ENCODE peak calls at places on chromosomes 4 and X, in six cellular contexts. One of them, this sample, is unnamed.

GRCh38 chr4:134934036-134934806 is 732.6 kb upstream of the PABPC4L start:
- DNase-seq in SIG-M5: no peak
- DNase-seq in gastrocnemius medialis: no peak
- DNase-seq in stimulated activated CD4-positive, alpha-beta T cell treated with anti-CD3 and anti-CD28 coated beads, TNF-alpha, amount 100 ng/mL, for 4 hours: no peak
- DNase-seq in LoVo: no peak
- DNase-seq in stimulated activated CD8-positive, alpha-beta memory T cell treated with anti-CD3 and anti-CD28 coated beads, Interleukin-15, amount 100 ng/mL, for 48 hours: no peak
- DNase-seq in this sample: no peak

GRCh38 chr4:181662383-181662782 is 580.8 kb upstream of the TENM3 start:
- DNase-seq in gastrocnemius medialis: no peak
- DNase-seq in stimulated activated CD8-positive, alpha-beta memory T cell treated with anti-CD3 and anti-CD28 coated beads, Interleukin-15, amount 100 ng/mL, for 48 hours: no peak
- DNase-seq in LoVo: no peak
- DNase-seq in stimulated activated CD4-positive, alpha-beta T cell treated with anti-CD3 and anti-CD28 coated beads, TNF-alpha, amount 100 ng/mL, for 4 hours: no peak
- DNase-seq in SIG-M5: no peak
- DNase-seq in this sample: no peak

GRCh38 chr4:140726776-140727500 is 29.2 kb downstream of the TBC1D9 start:
- DNase-seq in stimulated activated CD8-positive, alpha-beta memory T cell treated with anti-CD3 and anti-CD28 coated beads, Interleukin-15, amount 100 ng/mL, for 48 hours: no peak
- DNase-seq in stimulated activated CD4-positive, alpha-beta T cell treated with anti-CD3 and anti-CD28 coated beads, TNF-alpha, amount 100 ng/mL, for 4 hours: no peak
- DNase-seq in SIG-M5: no peak
- DNase-seq in gastrocnemius medialis: no peak
- DNase-seq in LoVo: peak
- DNase-seq in this sample: peak

GRCh38 chrX:74458738-74459137 is 37.4 kb downstream of the SLC16A2 start:
- DNase-seq in stimulated activated CD4-positive, alpha-beta T cell treated with anti-CD3 and anti-CD28 coated beads, TNF-alpha, amount 100 ng/mL, for 4 hours: no peak
- DNase-seq in gastrocnemius medialis: no peak
- DNase-seq in LoVo: peak
- DNase-seq in SIG-M5: no peak
- DNase-seq in stimulated activated CD8-positive, alpha-beta memory T cell treated with anti-CD3 and anti-CD28 coated beads, Interleukin-15, amount 100 ng/mL, for 48 hours: no peak
- DNase-seq in this sample: no peak

GRCh38 chr4:86014599-86014998 is 345.3 kb downstream of the MAPK10 start:
- DNase-seq in LoVo: no peak
- DNase-seq in stimulated activated CD8-positive, alpha-beta memory T cell treated with anti-CD3 and anti-CD28 coated beads, Interleukin-15, amount 100 ng/mL, for 48 hours: no peak
- DNase-seq in SIG-M5: no peak
- DNase-seq in gastrocnemius medialis: no peak
- DNase-seq in stimulated activated CD4-positive, alpha-beta T cell treated with anti-CD3 and anti-CD28 coated beads, TNF-alpha, amount 100 ng/mL, for 4 hours: no peak
- DNase-seq in this sample: no peak

GRCh38 chr4:124631760-124632159 is 80.8 kb downstream of the ANKRD50 start:
- DNase-seq in SIG-M5: no peak
- DNase-seq in LoVo: peak
- DNase-seq in stimulated activated CD4-positive, alpha-beta T cell treated with anti-CD3 and anti-CD28 coated beads, TNF-alpha, amount 100 ng/mL, for 4 hours: no peak
- DNase-seq in gastrocnemius medialis: no peak
- DNase-seq in stimulated activated CD8-positive, alpha-beta memory T cell treated with anti-CD3 and anti-CD28 coated beads, Interleukin-15, amount 100 ng/mL, for 48 hours: no peak
- DNase-seq in this sample: peak

GRCh38 chr4:113872426-113873260 is 106.8 kb downstream of the ARSJ start:
- DNase-seq in stimulated activated CD4-positive, alpha-beta T cell treated with anti-CD3 and anti-CD28 coated beads, TNF-alpha, amount 100 ng/mL, for 4 hours: no peak
- DNase-seq in stimulated activated CD8-positive, alpha-beta memory T cell treated with anti-CD3 and anti-CD28 coated beads, Interleukin-15, amount 100 ng/mL, for 48 hours: no peak
- DNase-seq in gastrocnemius medialis: no peak
- DNase-seq in SIG-M5: no peak
- DNase-seq in LoVo: no peak
- DNase-seq in this sample: no peak

GRCh38 chr4:24856586-24856985 is 56.3 kb downstream of the CCDC149 start:
- DNase-seq in LoVo: no peak
- DNase-seq in stimulated activated CD8-positive, alpha-beta memory T cell treated with anti-CD3 and anti-CD28 coated beads, Interleukin-15, amount 100 ng/mL, for 48 hours: no peak
- DNase-seq in SIG-M5: no peak
- DNase-seq in gastrocnemius medialis: no peak
- DNase-seq in stimulated activated CD4-positive, alpha-beta T cell treated with anti-CD3 and anti-CD28 coated beads, TNF-alpha, amount 100 ng/mL, for 4 hours: no peak
- DNase-seq in this sample: peak

GRCh38 chr4:7291372-7292135 is 99.2 kb downstream of the SORCS2 start:
- DNase-seq in SIG-M5: no peak
- DNase-seq in gastrocnemius medialis: no peak
- DNase-seq in LoVo: no peak
- DNase-seq in stimulated activated CD4-positive, alpha-beta T cell treated with anti-CD3 and anti-CD28 coated beads, TNF-alpha, amount 100 ng/mL, for 4 hours: no peak
- DNase-seq in stimulated activated CD8-positive, alpha-beta memory T cell treated with anti-CD3 and anti-CD28 coated beads, Interleukin-15, amount 100 ng/mL, for 48 hours: no peak
- DNase-seq in this sample: no peak

GRCh38 chrX:776529-777230 is 146.1 kb downstream of the SHOX start:
- DNase-seq in stimulated activated CD8-positive, alpha-beta memory T cell treated with anti-CD3 and anti-CD28 coated beads, Interleukin-15, amount 100 ng/mL, for 48 hours: no peak
- DNase-seq in LoVo: peak
- DNase-seq in SIG-M5: no peak
- DNase-seq in stimulated activated CD4-positive, alpha-beta T cell treated with anti-CD3 and anti-CD28 coated beads, TNF-alpha, amount 100 ng/mL, for 4 hours: no peak
- DNase-seq in gastrocnemius medialis: no peak
- DNase-seq in this sample: peak

GRCh38 chrX:21813612-21814368 is 25.6 kb upstream of the MBTPS2 start:
- DNase-seq in stimulated activated CD4-positive, alpha-beta T cell treated with anti-CD3 and anti-CD28 coated beads, TNF-alpha, amount 100 ng/mL, for 4 hours: no peak
- DNase-seq in LoVo: no peak
- DNase-seq in SIG-M5: no peak
- DNase-seq in stimulated activated CD8-positive, alpha-beta memory T cell treated with anti-CD3 and anti-CD28 coated beads, Interleukin-15, amount 100 ng/mL, for 48 hours: no peak
- DNase-seq in gastrocnemius medialis: no peak
- DNase-seq in this sample: no peak

GRCh38 chr4:38190717-38191178 is 230.6 kb downstream of the PTTG2 start:
- DNase-seq in LoVo: no peak
- DNase-seq in SIG-M5: no peak
- DNase-seq in stimulated activated CD8-positive, alpha-beta memory T cell treated with anti-CD3 and anti-CD28 coated beads, Interleukin-15, amount 100 ng/mL, for 48 hours: no peak
- DNase-seq in stimulated activated CD4-positive, alpha-beta T cell treated with anti-CD3 and anti-CD28 coated beads, TNF-alpha, amount 100 ng/mL, for 4 hours: no peak
- DNase-seq in gastrocnemius medialis: peak
- DNase-seq in this sample: no peak

GRCh38 chr4:31442236-31442635 is 722.1 kb downstream of the PCDH7 start:
- DNase-seq in SIG-M5: no peak
- DNase-seq in gastrocnemius medialis: no peak
- DNase-seq in stimulated activated CD8-positive, alpha-beta memory T cell treated with anti-CD3 and anti-CD28 coated beads, Interleukin-15, amount 100 ng/mL, for 48 hours: no peak
- DNase-seq in LoVo: no peak
- DNase-seq in stimulated activated CD4-positive, alpha-beta T cell treated with anti-CD3 and anti-CD28 coated beads, TNF-alpha, amount 100 ng/mL, for 4 hours: no peak
- DNase-seq in this sample: no peak

GRCh38 chr4:85210353-85210752 is 243.9 kb upstream of the WDFY3 start:
- DNase-seq in stimulated activated CD8-positive, alpha-beta memory T cell treated with anti-CD3 and anti-CD28 coated beads, Interleukin-15, amount 100 ng/mL, for 48 hours: no peak
- DNase-seq in SIG-M5: no peak
- DNase-seq in stimulated activated CD4-positive, alpha-beta T cell treated with anti-CD3 and anti-CD28 coated beads, TNF-alpha, amount 100 ng/mL, for 4 hours: no peak
- DNase-seq in gastrocnemius medialis: no peak
- DNase-seq in LoVo: no peak
- DNase-seq in this sample: peak

GRCh38 chrX:124098089-124098488 is 136.6 kb downstream of the STAG2 start:
- DNase-seq in stimulated activated CD4-positive, alpha-beta T cell treated with anti-CD3 and anti-CD28 coated beads, TNF-alpha, amount 100 ng/mL, for 4 hours: no peak
- DNase-seq in SIG-M5: peak
- DNase-seq in gastrocnemius medialis: no peak
- DNase-seq in LoVo: peak
- DNase-seq in stimulated activated CD8-positive, alpha-beta memory T cell treated with anti-CD3 and anti-CD28 coated beads, Interleukin-15, amount 100 ng/mL, for 48 hours: no peak
- DNase-seq in this sample: peak

GRCh38 chr4:53378171-53378482 is 686 bp downstream of the FIP1L1 start:
- DNase-seq in stimulated activated CD4-positive, alpha-beta T cell treated with anti-CD3 and anti-CD28 coated beads, TNF-alpha, amount 100 ng/mL, for 4 hours: no peak
- DNase-seq in stimulated activated CD8-positive, alpha-beta memory T cell treated with anti-CD3 and anti-CD28 coated beads, Interleukin-15, amount 100 ng/mL, for 48 hours: no peak
- DNase-seq in SIG-M5: no peak
- DNase-seq in LoVo: no peak
- DNase-seq in gastrocnemius medialis: no peak
- DNase-seq in this sample: no peak

GRCh38 chr4:11446156-11446811 is 17.6 kb upstream of the HS3ST1 start:
- DNase-seq in stimulated activated CD4-positive, alpha-beta T cell treated with anti-CD3 and anti-CD28 coated beads, TNF-alpha, amount 100 ng/mL, for 4 hours: no peak
- DNase-seq in gastrocnemius medialis: no peak
- DNase-seq in LoVo: no peak
- DNase-seq in SIG-M5: no peak
- DNase-seq in stimulated activated CD8-positive, alpha-beta memory T cell treated with anti-CD3 and anti-CD28 coated beads, Interleukin-15, amount 100 ng/mL, for 48 hours: no peak
- DNase-seq in this sample: no peak

GRCh38 chr4:37517326-37517725 is 168.8 kb downstream of the RELL1 start:
- DNase-seq in stimulated activated CD4-positive, alpha-beta T cell treated with anti-CD3 and anti-CD28 coated beads, TNF-alpha, amount 100 ng/mL, for 4 hours: no peak
- DNase-seq in stimulated activated CD8-positive, alpha-beta memory T cell treated with anti-CD3 and anti-CD28 coated beads, Interleukin-15, amount 100 ng/mL, for 48 hours: no peak
- DNase-seq in SIG-M5: no peak
- DNase-seq in gastrocnemius medialis: no peak
- DNase-seq in LoVo: no peak
- DNase-seq in this sample: no peak

GRCh38 chrX:16081357-16081756 is 42.0 kb upstream of the GRPR start:
- DNase-seq in SIG-M5: no peak
- DNase-seq in stimulated activated CD4-positive, alpha-beta T cell treated with anti-CD3 and anti-CD28 coated beads, TNF-alpha, amount 100 ng/mL, for 4 hours: no peak
- DNase-seq in stimulated activated CD8-positive, alpha-beta memory T cell treated with anti-CD3 and anti-CD28 coated beads, Interleukin-15, amount 100 ng/mL, for 48 hours: no peak
- DNase-seq in LoVo: no peak
- DNase-seq in gastrocnemius medialis: no peak
- DNase-seq in this sample: no peak

GRCh38 chr4:109952612-109953011 is 39.9 kb downstream of the EGF start:
- DNase-seq in stimulated activated CD4-positive, alpha-beta T cell treated with anti-CD3 and anti-CD28 coated beads, TNF-alpha, amount 100 ng/mL, for 4 hours: no peak
- DNase-seq in LoVo: no peak
- DNase-seq in gastrocnemius medialis: no peak
- DNase-seq in SIG-M5: no peak
- DNase-seq in stimulated activated CD8-positive, alpha-beta memory T cell treated with anti-CD3 and anti-CD28 coated beads, Interleukin-15, amount 100 ng/mL, for 48 hours: no peak
- DNase-seq in this sample: no peak

GRCh38 chrX:19649227-19650009 is 134.1 kb upstream of the MAP3K15 start:
- DNase-seq in gastrocnemius medialis: no peak
- DNase-seq in SIG-M5: no peak
- DNase-seq in LoVo: no peak
- DNase-seq in stimulated activated CD4-positive, alpha-beta T cell treated with anti-CD3 and anti-CD28 coated beads, TNF-alpha, amount 100 ng/mL, for 4 hours: no peak
- DNase-seq in stimulated activated CD8-positive, alpha-beta memory T cell treated with anti-CD3 and anti-CD28 coated beads, Interleukin-15, amount 100 ng/mL, for 48 hours: no peak
- DNase-seq in this sample: no peak

GRCh38 chr4:65021737-65022136 is 612.5 kb upstream of the TECRL start:
- DNase-seq in SIG-M5: no peak
- DNase-seq in stimulated activated CD8-positive, alpha-beta memory T cell treated with anti-CD3 and anti-CD28 coated beads, Interleukin-15, amount 100 ng/mL, for 48 hours: no peak
- DNase-seq in gastrocnemius medialis: no peak
- DNase-seq in stimulated activated CD4-positive, alpha-beta T cell treated with anti-CD3 and anti-CD28 coated beads, TNF-alpha, amount 100 ng/mL, for 4 hours: no peak
- DNase-seq in LoVo: no peak
- DNase-seq in this sample: no peak

GRCh38 chr4:154349829-154350228 is 141.8 kb downstream of the DCHS2 start:
- DNase-seq in SIG-M5: no peak
- DNase-seq in stimulated activated CD4-positive, alpha-beta T cell treated with anti-CD3 and anti-CD28 coated beads, TNF-alpha, amount 100 ng/mL, for 4 hours: no peak
- DNase-seq in gastrocnemius medialis: no peak
- DNase-seq in LoVo: peak
- DNase-seq in stimulated activated CD8-positive, alpha-beta memory T cell treated with anti-CD3 and anti-CD28 coated beads, Interleukin-15, amount 100 ng/mL, for 48 hours: no peak
- DNase-seq in this sample: no peak

GRCh38 chrX:51336584-51336983 is 4.0 kb downstream of the NUDT10 start:
- DNase-seq in stimulated activated CD8-positive, alpha-beta memory T cell treated with anti-CD3 and anti-CD28 coated beads, Interleukin-15, amount 100 ng/mL, for 48 hours: no peak
- DNase-seq in stimulated activated CD4-positive, alpha-beta T cell treated with anti-CD3 and anti-CD28 coated beads, TNF-alpha, amount 100 ng/mL, for 4 hours: no peak
- DNase-seq in SIG-M5: no peak
- DNase-seq in LoVo: peak
- DNase-seq in gastrocnemius medialis: no peak
- DNase-seq in this sample: peak

GRCh38 chr4:166491635-166492034 is 618.6 kb downstream of the TLL1 start:
- DNase-seq in stimulated activated CD8-positive, alpha-beta memory T cell treated with anti-CD3 and anti-CD28 coated beads, Interleukin-15, amount 100 ng/mL, for 48 hours: no peak
- DNase-seq in gastrocnemius medialis: no peak
- DNase-seq in LoVo: no peak
- DNase-seq in stimulated activated CD4-positive, alpha-beta T cell treated with anti-CD3 and anti-CD28 coated beads, TNF-alpha, amount 100 ng/mL, for 4 hours: no peak
- DNase-seq in SIG-M5: no peak
- DNase-seq in this sample: no peak

GRCh38 chr4:156594619-156595018 is 377.0 kb downstream of the PDGFC start:
- DNase-seq in stimulated activated CD8-positive, alpha-beta memory T cell treated with anti-CD3 and anti-CD28 coated beads, Interleukin-15, amount 100 ng/mL, for 48 hours: no peak
- DNase-seq in gastrocnemius medialis: peak
- DNase-seq in stimulated activated CD4-positive, alpha-beta T cell treated with anti-CD3 and anti-CD28 coated beads, TNF-alpha, amount 100 ng/mL, for 4 hours: no peak
- DNase-seq in LoVo: no peak
- DNase-seq in SIG-M5: no peak
- DNase-seq in this sample: no peak

GRCh38 chr4:26574563-26574962 is 9.3 kb upstream of the TBC1D19 start:
- DNase-seq in gastrocnemius medialis: no peak
- DNase-seq in LoVo: no peak
- DNase-seq in stimulated activated CD4-positive, alpha-beta T cell treated with anti-CD3 and anti-CD28 coated beads, TNF-alpha, amount 100 ng/mL, for 4 hours: no peak
- DNase-seq in stimulated activated CD8-positive, alpha-beta memory T cell treated with anti-CD3 and anti-CD28 coated beads, Interleukin-15, amount 100 ng/mL, for 48 hours: no peak
- DNase-seq in SIG-M5: no peak
- DNase-seq in this sample: no peak

GRCh38 chrX:22220941-22221340 is 51.8 kb upstream of the CBLL2 start:
- DNase-seq in stimulated activated CD4-positive, alpha-beta T cell treated with anti-CD3 and anti-CD28 coated beads, TNF-alpha, amount 100 ng/mL, for 4 hours: no peak
- DNase-seq in stimulated activated CD8-positive, alpha-beta memory T cell treated with anti-CD3 and anti-CD28 coated beads, Interleukin-15, amount 100 ng/mL, for 48 hours: no peak
- DNase-seq in SIG-M5: no peak
- DNase-seq in LoVo: no peak
- DNase-seq in gastrocnemius medialis: no peak
- DNase-seq in this sample: no peak

GRCh38 chr4:158858410-158859189 is 89.8 kb downstream of the FNIP2 start:
- DNase-seq in stimulated activated CD8-positive, alpha-beta memory T cell treated with anti-CD3 and anti-CD28 coated beads, Interleukin-15, amount 100 ng/mL, for 48 hours: no peak
- DNase-seq in SIG-M5: no peak
- DNase-seq in gastrocnemius medialis: no peak
- DNase-seq in LoVo: no peak
- DNase-seq in stimulated activated CD4-positive, alpha-beta T cell treated with anti-CD3 and anti-CD28 coated beads, TNF-alpha, amount 100 ng/mL, for 4 hours: no peak
- DNase-seq in this sample: no peak

GRCh38 chr4:20684852-20685763 is 15.2 kb upstream of the PACRGL start:
- DNase-seq in SIG-M5: no peak
- DNase-seq in stimulated activated CD4-positive, alpha-beta T cell treated with anti-CD3 and anti-CD28 coated beads, TNF-alpha, amount 100 ng/mL, for 4 hours: no peak
- DNase-seq in stimulated activated CD8-positive, alpha-beta memory T cell treated with anti-CD3 and anti-CD28 coated beads, Interleukin-15, amount 100 ng/mL, for 48 hours: no peak
- DNase-seq in gastrocnemius medialis: no peak
- DNase-seq in LoVo: peak
- DNase-seq in this sample: no peak

GRCh38 chrX:66914082-66914481 is 275.2 kb upstream of the EDA2R start:
- DNase-seq in gastrocnemius medialis: peak
- DNase-seq in stimulated activated CD4-positive, alpha-beta T cell treated with anti-CD3 and anti-CD28 coated beads, TNF-alpha, amount 100 ng/mL, for 4 hours: no peak
- DNase-seq in LoVo: no peak
- DNase-seq in SIG-M5: peak
- DNase-seq in stimulated activated CD8-positive, alpha-beta memory T cell treated with anti-CD3 and anti-CD28 coated beads, Interleukin-15, amount 100 ng/mL, for 48 hours: no peak
- DNase-seq in this sample: no peak

GRCh38 chr4:111296466-111296865 is 673.6 kb upstream of the PITX2 start:
- DNase-seq in stimulated activated CD4-positive, alpha-beta T cell treated with anti-CD3 and anti-CD28 coated beads, TNF-alpha, amount 100 ng/mL, for 4 hours: no peak
- DNase-seq in stimulated activated CD8-positive, alpha-beta memory T cell treated with anti-CD3 and anti-CD28 coated beads, Interleukin-15, amount 100 ng/mL, for 48 hours: no peak
- DNase-seq in LoVo: no peak
- DNase-seq in gastrocnemius medialis: no peak
- DNase-seq in SIG-M5: no peak
- DNase-seq in this sample: no peak

GRCh38 chr4:18689308-18689915 is 667.9 kb upstream of the LCORL start:
- DNase-seq in stimulated activated CD8-positive, alpha-beta memory T cell treated with anti-CD3 and anti-CD28 coated beads, Interleukin-15, amount 100 ng/mL, for 48 hours: no peak
- DNase-seq in stimulated activated CD4-positive, alpha-beta T cell treated with anti-CD3 and anti-CD28 coated beads, TNF-alpha, amount 100 ng/mL, for 4 hours: no peak
- DNase-seq in gastrocnemius medialis: peak
- DNase-seq in SIG-M5: no peak
- DNase-seq in LoVo: peak
- DNase-seq in this sample: peak

GRCh38 chrX:36642052-36642451 is 366.1 kb upstream of the FAM47C start:
- DNase-seq in stimulated activated CD8-positive, alpha-beta memory T cell treated with anti-CD3 and anti-CD28 coated beads, Interleukin-15, amount 100 ng/mL, for 48 hours: no peak
- DNase-seq in gastrocnemius medialis: no peak
- DNase-seq in stimulated activated CD4-positive, alpha-beta T cell treated with anti-CD3 and anti-CD28 coated beads, TNF-alpha, amount 100 ng/mL, for 4 hours: no peak
- DNase-seq in SIG-M5: no peak
- DNase-seq in LoVo: no peak
- DNase-seq in this sample: no peak

GRCh38 chr4:56861365-56861764 is 39.9 kb upstream of the SPINK2 start:
- DNase-seq in LoVo: peak
- DNase-seq in stimulated activated CD8-positive, alpha-beta memory T cell treated with anti-CD3 and anti-CD28 coated beads, Interleukin-15, amount 100 ng/mL, for 48 hours: no peak
- DNase-seq in stimulated activated CD4-positive, alpha-beta T cell treated with anti-CD3 and anti-CD28 coated beads, TNF-alpha, amount 100 ng/mL, for 4 hours: no peak
- DNase-seq in gastrocnemius medialis: no peak
- DNase-seq in SIG-M5: no peak
- DNase-seq in this sample: no peak

This sample was measured in Calu3.